ENCODE peak calls at places on chromosome 7, in nine cellular contexts. E is stomach; T is astrocyte of the hippocampus; G is stimulated activated naive CD8-positive, alpha-beta T cell treated with anti-CD3 and anti-CD28 coated beads, Interleukin-15, Interleukin-2, amounts not matched to agents 100 U/mL and 50 U/mL, for 24 hours; N is GM19239; A is brain microvascular endothelial cell; F is fibroblast of lung; O is pancreas; W is Peyer's patch. I is an unnamed sample.

GRCh38 chr7:158367634-158367982 is 220.0 kb downstream of the PTPRN2 start:
- DNase-seq in G (no peak), W (no peak), T (no peak), O (no peak), N (no peak), A (no peak), F (no peak), E (no peak), I (no peak)

GRCh38 chr7:157644946-157645345 is 308.1 kb downstream of the DNAJB6 start:
- DNase-seq in G (no peak), O (no peak), A (no peak), F (no peak), W (no peak), T (no peak), N (no peak), E (no peak), I (no peak)

GRCh38 chr7:100730136-100730800 is 3.1 kb upstream of the ZAN start:
- DNase-seq in W (no peak), E (no peak), F (no peak), O (no peak), N (no peak), A (no peak), G (no peak), T (no peak), I (no peak)

GRCh38 chr7:5596896-5597246 is 173.2 kb upstream of the TNRC18 start:
- DNase-seq in W (no peak), O (no peak), E (no peak), T (no peak), N (no peak), G (no peak), F (no peak), A (no peak), I (no peak)

GRCh38 chr7:5276611-5277010 is 6.1 kb upstream of the SLC29A4 start:
- DNase-seq in F (no peak), T (no peak), E (no peak), A (no peak), O (no peak), W (no peak), N (no peak), G (no peak), I (no peak)

GRCh38 chr7:29278362-29279070 is 83.9 kb downstream of the CHN2 start:
- DNase-seq in A (no peak), O (no peak), G (no peak), W (no peak), E (no peak), F (no peak), T (no peak), N (no peak), I (no peak)

GRCh38 chr7:117322741-117323584 is at the start of gene WNT2:
- DNase-seq in W (no peak), N (no peak), E (no peak), G (no peak), A (no peak), F (peak), T (peak), O (no peak), I (peak)

GRCh38 chr7:70925411-70926115 is 206.4 kb upstream of the GALNT17 start:
- DNase-seq in O (no peak), A (no peak), N (no peak), G (no peak), F (no peak), W (no peak), E (no peak), T (peak), I (no peak)

GRCh38 chr7:3164363-3164762 is 120.7 kb upstream of the CARD11 start:
- DNase-seq in N (no peak), O (no peak), A (no peak), E (peak), G (no peak), F (peak), W (no peak), T (peak), I (no peak)

GRCh38 chr7:77811895-77812685 is 13.5 kb downstream of the PHTF2 start:
- DNase-seq in O (no peak), W (no peak), E (no peak), T (peak), G (no peak), F (peak), A (no peak), N (no peak), I (no peak)

GRCh38 chr7:27165089-27165654 is at the start of gene HOXA9:
- DNase-seq in F (no peak), T (no peak), W (peak), G (no peak), N (no peak), A (no peak), E (no peak), O (no peak), I (no peak)

GRCh38 chr7:46135561-46135960 is 214.5 kb upstream of the IGFBP3 start:
- DNase-seq in F (no peak), G (no peak), W (no peak), N (no peak), T (no peak), O (no peak), A (no peak), E (no peak), I (no peak)

GRCh38 chr7:150964593-150965111 is 13.5 kb downstream of the KCNH2 start:
- DNase-seq in T (no peak), E (no peak), O (no peak), N (no peak), G (no peak), A (no peak), W (no peak), F (no peak), I (no peak)

GRCh38 chr7:38748056-38748610 is 117.0 kb upstream of the AMPH start:
- DNase-seq in G (no peak), W (no peak), E (no peak), N (no peak), A (peak), O (no peak), T (peak), F (peak), I (no peak)

GRCh38 chr7:42699415-42700178 is 212.3 kb downstream of the C7orf25 start:
- DNase-seq in N (no peak), W (no peak), G (no peak), E (no peak), O (no peak), F (no peak), A (no peak), T (no peak), I (no peak)

GRCh38 chr7:67019562-67020390 is 23.1 kb downstream of the TYW1 start:
- DNase-seq in W (no peak), A (no peak), T (no peak), O (no peak), F (peak), E (no peak), N (no peak), G (no peak), I (no peak)

GRCh38 chr7:85094046-85094720 is 92.7 kb downstream of the SEMA3D start:
- DNase-seq in F (peak), N (no peak), A (no peak), W (no peak), T (no peak), G (no peak), E (no peak), O (no peak), I (no peak)

GRCh38 chr7:42227931-42228591 is 8.9 kb downstream of the GLI3 start:
- DNase-seq in G (peak), E (no peak), W (no peak), A (peak), O (no peak), T (peak), N (no peak), F (peak), I (no peak)

GRCh38 chr7:40298421-40298820 is 163.6 kb downstream of the SUGCT start:
- DNase-seq in A (peak), O (no peak), F (peak), N (no peak), W (no peak), T (peak), G (no peak), E (no peak), I (no peak)

GRCh38 chr7:149635561-149636329 is 137.6 kb downstream of the ZNF467 start:
- DNase-seq in N (no peak), T (no peak), G (no peak), A (no peak), O (no peak), E (no peak), F (no peak), W (no peak), I (no peak)

GRCh38 chr7:30682131-30683083 is at the start of gene CRHR2:
- DNase-seq in A (no peak), F (no peak), T (peak), W (no peak), E (no peak), G (peak), O (no peak), N (no peak), I (peak)

GRCh38 chr7:121605297-121605640 is 209.2 kb upstream of the FAM3C start:
- DNase-seq in E (no peak), G (no peak), W (no peak), F (peak), N (no peak), O (no peak), A (peak), T (peak), I (no peak)

GRCh38 chr7:101108961-101109360 is 17.9 kb upstream of the SERPINE1 start:
- DNase-seq in N (no peak), F (no peak), G (no peak), E (no peak), A (no peak), O (no peak), W (no peak), T (no peak), I (no peak)

GRCh38 chr7:30269398-30269964 is 14.9 kb upstream of the ZNRF2 start:
- DNase-seq in O (no peak), T (no peak), A (no peak), W (no peak), F (no peak), E (no peak), G (no peak), N (no peak), I (no peak)

GRCh38 chr7:29254663-29255062 is 60.1 kb downstream of the CHN2 start:
- DNase-seq in F (no peak), O (no peak), A (no peak), G (no peak), N (no peak), T (no peak), W (no peak), E (no peak), I (no peak)

GRCh38 chr7:1555813-1556540 is at the start of gene TMEM184A:
- DNase-seq in W (peak), E (peak), F (no peak), G (peak), N (peak), O (peak), A (no peak), T (peak), I (peak)

GRCh38 chr7:4638781-4639575 is 43.1 kb upstream of the FOXK1 start:
- DNase-seq in O (no peak), F (no peak), G (no peak), A (no peak), E (no peak), T (no peak), W (no peak), N (no peak), I (no peak)

GRCh38 chr7:35777121-35777520 is 23.7 kb upstream of the SEPTIN7 start:
- DNase-seq in T (no peak), E (no peak), W (no peak), N (no peak), A (no peak), F (no peak), O (no peak), G (no peak), I (no peak)

GRCh38 chr7:68642727-68643126 is 955.5 kb upstream of the AUTS2 start:
- DNase-seq in A (no peak), W (no peak), N (no peak), T (no peak), G (no peak), E (no peak), O (no peak), F (no peak), I (no peak)

I was measured in GM13977.